ENCODE peak calls at places on chromosomes 2 and 18, in four cellular contexts. One of them, this sample, is unnamed. For H3K4me1, the result is how much of the 10 kb centered on the place peaks cover.

GRCh38 chr2:240806459-240806858 is 13.6 kb downstream of the KIF1A start:
- DNase-seq in HCT116: no peak
- DNase-seq in GM23248: no peak
- DNase-seq in MM.1S: no peak
- DNase-seq in this sample: no peak

GRCh38 chr18:33870059-33870458 is 292.0 kb downstream of the ASXL3 start:
- DNase-seq in HCT116: no peak
- DNase-seq in GM23248: no peak
- DNase-seq in MM.1S: no peak
- DNase-seq in this sample: no peak

GRCh38 chr2:221610249-221610648 is 38.1 kb upstream of the EPHA4 start:
- DNase-seq in HCT116: no peak
- DNase-seq in GM23248: no peak
- DNase-seq in MM.1S: no peak
- DNase-seq in this sample: no peak

GRCh38 chr2:226114436-226114835 is 685.2 kb downstream of the IRS1 start:
- DNase-seq in HCT116: peak
- DNase-seq in GM23248: no peak
- DNase-seq in MM.1S: no peak
- DNase-seq in this sample: no peak

GRCh38 chr2:180709392-180710145 is 270.8 kb upstream of the UBE2E3 start:
- DNase-seq in HCT116: no peak
- DNase-seq in GM23248: peak
- DNase-seq in MM.1S: no peak
- DNase-seq in this sample: peak

GRCh38 chr2:172613610-172614231 is 57.8 kb downstream of the PDK1 start:
- DNase-seq in HCT116: no peak
- DNase-seq in GM23248: no peak
- DNase-seq in MM.1S: no peak
- DNase-seq in this sample: no peak

GRCh38 chr2:241195506-241196130 is 7.1 kb downstream of the ANO7 start:
- DNase-seq in HCT116: no peak
- DNase-seq in GM23248: no peak
- DNase-seq in MM.1S: no peak
- DNase-seq in this sample: no peak

GRCh38 chr2:190328748-190329147 is 9.1 kb upstream of the HIBCH start:
- DNase-seq in HCT116: no peak
- DNase-seq in GM23248: peak
- DNase-seq in MM.1S: no peak
- DNase-seq in this sample: peak

GRCh38 chr2:30780776-30781330 is 26.4 kb downstream of the CAPN13 start:
- DNase-seq in HCT116: no peak
- DNase-seq in GM23248: no peak
- DNase-seq in MM.1S: no peak
- DNase-seq in this sample: no peak

GRCh38 chr2:620456-621302 is 56.5 kb downstream of the TMEM18 start:
- DNase-seq in HCT116: no peak
- DNase-seq in GM23248: no peak
- DNase-seq in MM.1S: no peak
- DNase-seq in this sample: no peak

GRCh38 chr2:217654173-217654572 is 348.6 kb downstream of the TNS1 start:
- DNase-seq in HCT116: no peak
- DNase-seq in GM23248: no peak
- DNase-seq in MM.1S: no peak
- DNase-seq in this sample: no peak

GRCh38 chr2:74045454-74045853 is 60.7 kb downstream of the TET3 start:
- DNase-seq in HCT116: no peak
- DNase-seq in GM23248: peak
- DNase-seq in MM.1S: no peak
- DNase-seq in this sample: no peak

GRCh38 chr18:75915941-75916640 is 488.6 kb upstream of the SMIM21 start:
- DNase-seq in HCT116: no peak
- DNase-seq in GM23248: no peak
- DNase-seq in MM.1S: no peak
- DNase-seq in this sample: no peak

GRCh38 chr18:35041752-35042379 is 653 bp downstream of the MAPRE2 start:
- DNase-seq in HCT116: no peak
- DNase-seq in GM23248: peak
- DNase-seq in MM.1S: peak
- DNase-seq in this sample: no peak

GRCh38 chr2:26574900-26575560 is 66.1 kb downstream of the CIB4 start:
- DNase-seq in HCT116: no peak
- DNase-seq in GM23248: no peak
- DNase-seq in MM.1S: no peak
- DNase-seq in this sample: no peak

GRCh38 chr2:212078103-212078502 is 460.5 kb downstream of the ERBB4 start:
- DNase-seq in HCT116: no peak
- DNase-seq in GM23248: no peak
- DNase-seq in MM.1S: peak
- DNase-seq in this sample: no peak

GRCh38 chr2:171433763-171434670 is at the start of the genes DCAF17 and METTL8:
- DNase-seq in HCT116: peak
- DNase-seq in GM23248: peak
- DNase-seq in MM.1S: peak
- DNase-seq in this sample: peak

GRCh38 chr2:73091164-73091563 is 19.7 kb upstream of the SFXN5 start:
- DNase-seq in HCT116: no peak
- DNase-seq in GM23248: peak
- DNase-seq in MM.1S: no peak
- DNase-seq in this sample: no peak

GRCh38 chr18:46320297-46320696 is 216.1 kb downstream of the HAUS1 start:
- DNase-seq in HCT116: no peak
- DNase-seq in GM23248: no peak
- DNase-seq in MM.1S: no peak
- DNase-seq in this sample: no peak

GRCh38 chr18:51430538-51430937 is 233.1 kb upstream of the MEX3C start:
- DNase-seq in HCT116: no peak
- DNase-seq in GM23248: no peak
- DNase-seq in MM.1S: no peak
- DNase-seq in this sample: no peak

GRCh38 chr18:64893349-64893748 is 744.5 kb upstream of the LINC00305 start:
- DNase-seq in HCT116: no peak
- DNase-seq in GM23248: no peak
- DNase-seq in MM.1S: no peak
- DNase-seq in this sample: no peak

GRCh38 chr2:95008311-95008710 is 17.2 kb upstream of the MAL start:
- DNase-seq in HCT116: no peak
- DNase-seq in GM23248: no peak
- DNase-seq in MM.1S: no peak
- DNase-seq in this sample: no peak

GRCh38 chr18:676069-676468 is 18.6 kb downstream of the TYMS start:
- DNase-seq in HCT116: no peak
- DNase-seq in GM23248: no peak
- DNase-seq in MM.1S: no peak
- DNase-seq in this sample: no peak

GRCh38 chr2:71070294-71071025 is 2.0 kb downstream of the NAGK start:
- DNase-seq in HCT116: peak
- DNase-seq in GM23248: peak
- DNase-seq in MM.1S: no peak
- DNase-seq in this sample: peak

GRCh38 chr2:146873056-146873455 is 971.8 kb upstream of the ACVR2A start:
- DNase-seq in HCT116: no peak
- DNase-seq in GM23248: no peak
- DNase-seq in MM.1S: no peak
- DNase-seq in this sample: no peak

GRCh38 chr18:26327062-26327461 is 100.8 kb downstream of the TAF4B start:
- DNase-seq in HCT116: no peak
- DNase-seq in GM23248: peak
- DNase-seq in MM.1S: no peak
- DNase-seq in this sample: peak

GRCh38 chr2:111049792-111050640 is 70.7 kb upstream of the BCL2L11 start:
- DNase-seq in HCT116: no peak
- DNase-seq in GM23248: peak
- DNase-seq in MM.1S: peak
- DNase-seq in this sample: no peak

GRCh38 chr2:182142062-182142461 is 156.4 kb downstream of the PPP1R1C start:
- DNase-seq in HCT116: no peak
- DNase-seq in GM23248: no peak
- DNase-seq in MM.1S: no peak
- DNase-seq in this sample: no peak

GRCh38 chr18:59996370-59996966 is 96.7 kb downstream of the PMAIP1 start:
- DNase-seq in HCT116: peak
- DNase-seq in GM23248: peak
- DNase-seq in MM.1S: peak
- DNase-seq in this sample: peak

GRCh38 chr2:59888015-59888414 is 665.4 kb downstream of the BCL11A start:
- DNase-seq in HCT116: no peak
- DNase-seq in GM23248: no peak
- DNase-seq in MM.1S: peak
- DNase-seq in this sample: no peak

GRCh38 chr2:50133766-50134165 is 898.2 kb downstream of the NRXN1 start:
- DNase-seq in HCT116: no peak
- DNase-seq in GM23248: no peak
- DNase-seq in MM.1S: no peak
- DNase-seq in this sample: no peak

GRCh38 chr2:102736607-102737409 is 25.0 kb upstream of the TMEM182 start:
- DNase-seq in HCT116: peak
- DNase-seq in GM23248: peak
- DNase-seq in MM.1S: peak
- DNase-seq in this sample: peak

GRCh38 chr18:58592223-58593214 is 36.4 kb downstream of the ALPK2 start:
- DNase-seq in HCT116: no peak
- DNase-seq in GM23248: no peak
- DNase-seq in MM.1S: no peak
- DNase-seq in this sample: no peak

GRCh38 chr18:41842886-41843285 is 112.1 kb upstream of the PIK3C3 start:
- DNase-seq in HCT116: no peak
- DNase-seq in GM23248: peak
- DNase-seq in MM.1S: no peak
- DNase-seq in this sample: peak

GRCh38 chr2:8525582-8526402 is 156.1 kb upstream of the ID2 start:
- DNase-seq in HCT116: no peak
- DNase-seq in GM23248: no peak
- DNase-seq in MM.1S: peak
- DNase-seq in this sample: peak

GRCh38 chr2:8165550-8165949 is 516.3 kb upstream of the ID2 start:
- DNase-seq in HCT116: no peak
- DNase-seq in GM23248: no peak
- DNase-seq in MM.1S: no peak
- DNase-seq in this sample: no peak

GRCh38 chr2:72917875-72918660 is 749 bp downstream of the EMX1 start:
- DNase-seq in HCT116: no peak
- DNase-seq in GM23248: no peak
- DNase-seq in MM.1S: no peak
- DNase-seq in this sample: no peak

GRCh38 chr2:209772316-209772715 is 684 bp downstream of the UNC80 start:
- DNase-seq in HCT116: no peak
- DNase-seq in GM23248: no peak
- DNase-seq in MM.1S: no peak
- DNase-seq in this sample: no peak

GRCh38 chr2:209773377-209773776 is 1.7 kb downstream of the UNC80 start:
- DNase-seq in HCT116: no peak
- DNase-seq in GM23248: no peak
- DNase-seq in MM.1S: no peak
- DNase-seq in this sample: no peak

GRCh38 chr2:209768557-209768956 is 3.1 kb upstream of the UNC80 start:
- DNase-seq in HCT116: no peak
- DNase-seq in GM23248: no peak
- DNase-seq in MM.1S: no peak
- DNase-seq in this sample: no peak

GRCh38 chr2:209767316-209767715 is 4.3 kb upstream of the UNC80 start:
- DNase-seq in HCT116: no peak
- DNase-seq in GM23248: no peak
- DNase-seq in MM.1S: no peak
- DNase-seq in this sample: no peak

GRCh38 chr2:209771474-209772292 is at the start of gene UNC80:
- DNase-seq in HCT116: no peak
- DNase-seq in GM23248: peak
- DNase-seq in MM.1S: no peak
- DNase-seq in this sample: peak
- TF ChIP-seq EZH2 in HCT116: no peak
- TF ChIP-seq EZH2 in GM23248: no peak
- TF ChIP-seq EZH2 in MM.1S: no peak
- TF ChIP-seq EZH2 in this sample: no peak

GRCh38 chr2:21013043-21013816 is 30.6 kb downstream of the APOB start:
- DNase-seq in HCT116: no peak
- DNase-seq in GM23248: no peak
- DNase-seq in MM.1S: no peak
- DNase-seq in this sample: no peak

GRCh38 chr2:21011453-21011852 is 32.4 kb downstream of the APOB start:
- DNase-seq in HCT116: no peak
- DNase-seq in GM23248: no peak
- DNase-seq in MM.1S: no peak
- DNase-seq in this sample: no peak

GRCh38 chr2:21010813-21011439 is 32.9 kb downstream of the APOB start:
- DNase-seq in HCT116: no peak
- DNase-seq in GM23248: no peak
- DNase-seq in MM.1S: no peak
- DNase-seq in this sample: no peak

GRCh38 chr2:21011876-21012556 is 31.9 kb downstream of the APOB start:
- DNase-seq in HCT116: no peak
- DNase-seq in GM23248: no peak
- DNase-seq in MM.1S: no peak
- DNase-seq in this sample: no peak

GRCh38 chr2:21012557-21012937 is 31.3 kb downstream of the APOB start:
- DNase-seq in HCT116: no peak
- DNase-seq in GM23248: no peak
- DNase-seq in MM.1S: no peak
- DNase-seq in this sample: no peak
- H3K4me1 ChIP-seq in HCT116: under half
- H3K4me1 ChIP-seq in GM23248: under half
- H3K4me1 ChIP-seq in MM.1S: under half
- H3K4me1 ChIP-seq in this sample: under half

GRCh38 chr18:54794819-54795218 is 33.5 kb upstream of the RAB27B start:
- DNase-seq in HCT116: no peak
- DNase-seq in GM23248: no peak
- DNase-seq in MM.1S: no peak
- DNase-seq in this sample: no peak
- TF ChIP-seq EZH2phosphoT487 in HCT116: no peak
- TF ChIP-seq EZH2phosphoT487 in GM23248: no peak
- TF ChIP-seq EZH2phosphoT487 in MM.1S: no peak
- TF ChIP-seq EZH2phosphoT487 in this sample: no peak

GRCh38 chr2:118845005-118845842 is 2.2 kb downstream of the EN1 start:
- DNase-seq in HCT116: no peak
- DNase-seq in GM23248: peak
- DNase-seq in MM.1S: no peak
- DNase-seq in this sample: no peak

GRCh38 chr2:118845843-118846666 is 1.4 kb downstream of the EN1 start:
- DNase-seq in HCT116: no peak
- DNase-seq in GM23248: peak
- DNase-seq in MM.1S: no peak
- DNase-seq in this sample: no peak

GRCh38 chr2:118848381-118849225 is 1.2 kb upstream of the EN1 start:
- DNase-seq in HCT116: no peak
- DNase-seq in GM23248: no peak
- DNase-seq in MM.1S: no peak
- DNase-seq in this sample: no peak

GRCh38 chr2:118847447-118848172 is at the start of gene EN1:
- DNase-seq in HCT116: no peak
- DNase-seq in GM23248: peak
- DNase-seq in MM.1S: no peak
- DNase-seq in this sample: peak

GRCh38 chr2:118846667-118847446 is 591 bp downstream of the EN1 start:
- DNase-seq in HCT116: no peak
- DNase-seq in GM23248: peak
- DNase-seq in MM.1S: no peak
- DNase-seq in this sample: peak
- TF ChIP-seq EZH2 in HCT116: no peak
- TF ChIP-seq EZH2 in GM23248: no peak
- TF ChIP-seq EZH2 in MM.1S: no peak
- TF ChIP-seq EZH2 in this sample: no peak

This sample was measured in PC-3.